ENCODE peak calls at places on chromosome 3, in eight cellular contexts. P is astrocyte of the hippocampus; C is mesothelial cell of epicardium; M is LoVo; I is fibroblast of mammary gland; R is progenitor cell of endocrine pancreas; E is stimulated activated CD4-positive, alpha-beta T cell treated with anti-CD3 and anti-CD28 coated beads, Interleukin-4, amount 100 ng/mL, for 48 hours; Y is activated T-helper 1 cell treated with Interleukin-2 at 50 U/mL for 16 hours. N is an unnamed sample.

GRCh38 chr3:66401578-66402382 is 99.0 kb downstream of the LRIG1 start:
- DNase-seq in P (no peak), C (no peak), M (no peak), I (no peak), R (no peak), E (no peak), Y (no peak), N (no peak)

GRCh38 chr3:71478568-71478967 is 105.0 kb downstream of the FOXP1 start:
- DNase-seq in P (no peak), C (no peak), M (no peak), I (peak), R (no peak), E (peak), Y (peak), N (no peak)

GRCh38 chr3:13313813-13314212 is 106.3 kb downstream of the NUP210 start:
- DNase-seq in P (peak), C (no peak), M (no peak), I (no peak), R (no peak), E (no peak), Y (no peak), N (no peak)

GRCh38 chr3:13582366-13583250 is 33.7 kb downstream of the FBLN2 start:
- DNase-seq in P (no peak), C (no peak), M (no peak), I (no peak), R (no peak), E (no peak), Y (no peak), N (no peak)

GRCh38 chr3:191350389-191351090 is 20.2 kb upstream of the UTS2B start:
- DNase-seq in P (peak), C (no peak), M (no peak), I (no peak), R (no peak), E (no peak), Y (no peak), N (no peak)

GRCh38 chr3:42183991-42184621 is 81.9 kb downstream of the CCK start:
- DNase-seq in P (peak), C (no peak), M (no peak), I (no peak), R (no peak), E (no peak), Y (no peak), N (no peak)

GRCh38 chr3:151430821-151431484 is 29.9 kb downstream of the IGSF10 start:
- DNase-seq in P (no peak), C (no peak), M (no peak), I (peak), R (no peak), E (no peak), Y (no peak), N (no peak)

GRCh38 chr3:156657440-156657839 is 16.9 kb upstream of the TIPARP start:
- DNase-seq in P (no peak), C (no peak), M (no peak), I (no peak), R (no peak), E (no peak), Y (no peak), N (no peak)

GRCh38 chr3:16471897-16472296 is 41.6 kb downstream of the RFTN1 start:
- DNase-seq in P (no peak), C (no peak), M (no peak), I (no peak), R (no peak), E (no peak), Y (no peak), N (no peak)

GRCh38 chr3:125594581-125595011 is 701 bp downstream of the OSBPL11 start:
- DNase-seq in P (no peak), C (no peak), M (no peak), I (no peak), R (no peak), E (no peak), Y (no peak), N (peak)

GRCh38 chr3:43152649-43153048 is 46.8 kb upstream of the POMGNT2 start:
- DNase-seq in P (peak), C (no peak), M (no peak), I (peak), R (no peak), E (no peak), Y (no peak), N (no peak)

GRCh38 chr3:131356006-131356405 is 25.6 kb upstream of the NUDT16 start:
- DNase-seq in P (no peak), C (no peak), M (no peak), I (peak), R (no peak), E (no peak), Y (no peak), N (no peak)

GRCh38 chr3:112136959-112137693 is 4.1 kb upstream of the GCSAM start:
- DNase-seq in P (peak), C (no peak), M (peak), I (peak), R (no peak), E (peak), Y (no peak), N (no peak)

GRCh38 chr3:193944161-193944884 is 191.6 kb upstream of the HES1 start:
- DNase-seq in P (peak), C (no peak), M (no peak), I (no peak), R (no peak), E (no peak), Y (no peak), N (no peak)

GRCh38 chr3:61864886-61865285 is 303.5 kb downstream of the PTPRG start:
- DNase-seq in P (peak), C (no peak), M (no peak), I (no peak), R (no peak), E (no peak), Y (no peak), N (no peak)

GRCh38 chr3:194689493-194689901 is 3.8 kb downstream of the FAM43A start:
- DNase-seq in P (peak), C (no peak), M (no peak), I (peak), R (no peak), E (no peak), Y (no peak), N (peak)